ENCODE peak calls at places on chromosomes 11 and 22, in five cellular contexts. N, O, G, B and E are unnamed samples.

GRCh38 chr11:63614136-63614664 is at the start of gene PLAAT3:
- DNase-seq in N (peak), O (peak), G (peak), B (peak), E (peak)

GRCh38 chr22:42320463-42321416 is 50.3 kb upstream of the TCF20 start:
- DNase-seq in N (no peak), O (no peak), G (no peak), B (no peak), E (no peak)

GRCh38 chr11:69391192-69392103 is 90.0 kb upstream of the LINC01488 start:
- DNase-seq in N (no peak), O (no peak), G (no peak), B (no peak), E (no peak)

GRCh38 chr11:70064726-70065317 is 13.3 kb upstream of the ANO1 start:
- DNase-seq in N (no peak), O (no peak), G (no peak), B (no peak), E (no peak)

GRCh38 chr11:9808943-9809342 is 145.1 kb downstream of the SWAP70 start:
- DNase-seq in N (peak), O (no peak), G (no peak), B (no peak), E (no peak)

GRCh38 chr11:94032066-94032465 is 10.9 kb downstream of the HEPHL1 start:
- DNase-seq in N (no peak), O (no peak), G (no peak), B (no peak), E (no peak)

GRCh38 chr11:12506502-12506921 is 129.1 kb downstream of the PARVA start:
- DNase-seq in N (no peak), O (no peak), G (no peak), B (no peak), E (no peak)

GRCh38 chr11:118128310-118128709 is 24.3 kb downstream of the SCN4B start:
- DNase-seq in N (no peak), O (no peak), G (no peak), B (no peak), E (no peak)

GRCh38 chr22:48741540-48741939 is 1086.1 kb downstream of the BRD1 start:
- DNase-seq in N (no peak), O (no peak), G (no peak), B (no peak), E (no peak)

GRCh38 chr11:10534331-10534730 is 6.7 kb downstream of the RNF141 start:
- DNase-seq in N (no peak), O (no peak), G (no peak), B (no peak), E (no peak)

GRCh38 chr11:90135016-90135415 is 553 bp downstream of the NAALAD2 start:
- DNase-seq in N (no peak), O (no peak), G (no peak), B (no peak), E (no peak)

GRCh38 chr11:74749127-74749964 is 697 bp downstream of the RNF169 start:
- DNase-seq in N (peak), O (peak), G (peak), B (no peak), E (peak)